ENCODE peak calls at places on chromosome 4, in four cellular contexts. E, W, S and P are unnamed samples.

GRCh38 chr4:3031357-3032064 is 42.8 kb downstream of the HTT-AS start:
- DNase-seq in E (no peak), W (no peak), S (no peak), P (peak; percentile 53)

GRCh38 chr4:174713181-174713580 is 115.9 kb downstream of the GLRA3 start:
- DNase-seq in E (no peak), W (no peak), S (no peak), P (no peak)

GRCh38 chr4:13611283-13611842 is 16.2 kb downstream of the BOD1L1 start:
- DNase-seq in E (peak; percentile 40), W (no peak), S (no peak), P (no peak)

GRCh38 chr4:184163813-184164212 is 53.9 kb downstream of the ENPP6 start:
- DNase-seq in E (peak; percentile 28), W (peak; percentile 82), S (peak; percentile 73), P (peak; percentile 74)

GRCh38 chr4:99803702-99804101 is 12.9 kb upstream of the DAPP1 start:
- DNase-seq in E (no peak), W (no peak), S (no peak), P (no peak)

GRCh38 chr4:137531951-137532868 is at the start of gene PCDH18:
- DNase-seq in E (peak; percentile 15), W (peak; percentile 67), S (peak; percentile 83), P (peak; percentile 94)

GRCh38 chr4:3750334-3750733 is 15.9 kb upstream of the ADRA2C start:
- DNase-seq in E (no peak), W (no peak), S (no peak), P (no peak)

GRCh38 chr4:133148690-133149363 is at the start of gene PCDH10:
- DNase-seq in E (peak; percentile 77), W (peak; percentile 98), S (peak; percentile 87), P (peak; percentile 93)

GRCh38 chr4:126582737-126583136 is 1050.0 kb upstream of the INTU start:
- DNase-seq in E (peak; percentile 11), W (no peak), S (no peak), P (peak; percentile 23)

GRCh38 chr4:161936625-161937133 is 227.1 kb downstream of the FSTL5 start:
- DNase-seq in E (peak; percentile 98), W (no peak), S (no peak), P (no peak)

GRCh38 chr4:14478504-14478903 is 523.8 kb upstream of the CPEB2 start:
- DNase-seq in E (no peak), W (no peak), S (no peak), P (no peak)

GRCh38 chr4:184348311-184349233 is 125.8 kb downstream of the IRF2 start:
- DNase-seq in E (no peak), W (no peak), S (peak; percentile 92), P (peak; percentile 51)

GRCh38 chr4:5474756-5475155 is 233.6 kb downstream of the EVC2 start:
- DNase-seq in E (no peak), W (no peak), S (peak; percentile 46), P (no peak)

GRCh38 chr4:43113196-43113595 is 220.7 kb downstream of the GRXCR1 start:
- DNase-seq in E (no peak), W (no peak), S (no peak), P (no peak)

GRCh38 chr4:143531368-143531767 is 17.9 kb downstream of the SMARCA5 start:
- DNase-seq in E (no peak), W (no peak), S (no peak), P (no peak)

GRCh38 chr4:77305766-77306165 is 148.8 kb downstream of the CCNG2 start:
- DNase-seq in E (no peak), W (no peak), S (no peak), P (no peak)
- TF ChIP-seq CTCF in E (peak; percentile 39), W (no peak), S (no peak), P (no peak)

DNA sequence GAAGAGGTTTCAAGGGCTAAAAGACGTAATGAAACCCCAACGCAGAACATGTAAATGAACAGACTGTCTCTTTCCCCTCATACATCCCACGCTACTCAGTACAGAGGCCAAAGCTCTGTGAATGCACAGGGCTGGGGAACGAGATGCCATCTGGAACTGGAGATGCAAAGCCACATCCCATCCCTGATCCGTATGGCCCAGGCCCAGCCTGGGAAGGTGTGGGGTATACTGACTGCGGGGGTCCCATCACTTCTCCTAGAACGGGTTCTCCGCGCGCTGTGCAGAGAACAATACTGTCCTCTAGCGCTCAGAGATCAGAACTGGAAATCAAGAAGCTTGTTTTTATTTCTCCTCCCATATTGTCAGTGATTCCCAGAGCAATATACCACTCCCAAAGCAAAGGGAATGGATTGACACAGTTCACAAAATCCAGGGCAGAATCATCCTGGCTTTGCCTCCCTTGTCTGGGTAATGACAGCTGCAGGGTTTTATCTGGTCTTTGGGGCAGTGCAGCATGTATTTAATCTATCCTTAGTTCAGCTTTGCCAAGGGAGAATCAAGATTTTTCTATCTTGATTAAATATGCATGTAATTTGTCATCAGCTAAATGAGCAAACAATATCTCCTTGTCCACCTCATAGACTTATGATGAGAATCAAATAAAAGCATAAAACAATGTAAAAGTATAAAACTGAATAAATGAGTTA is 47.3 kb upstream of the TLR3 start:
- DNase-seq in E (peak; percentile 11), W (peak; percentile 44), S (peak; percentile 55), P (peak; percentile 36)
- H3K4me3 ChIP-seq in E (no peak overlapping the region), W (peak overlapping the region; percentile 48), S (no peak overlapping the region), P (no peak overlapping the region)

GRCh38 chr4:7894677-7895181 is 44.9 kb downstream of the AFAP1 start:
- DNase-seq in E (no peak), W (no peak), S (no peak), P (no peak)
- H3K27ac ChIP-seq in E (peak overlapping the region; percentile 85), W (no peak overlapping the region), S (no peak overlapping the region), P (no peak overlapping the region)

GRCh38 chr4:1233641-1234277 is 15.2 kb downstream of the CTBP1 start:
- DNase-seq in E (no peak), W (no peak), S (peak; percentile 57), P (peak; percentile 82)
- TF ChIP-seq CTCF in E (peak; percentile 19), W (peak; percentile 35), S (peak; percentile 35), P (peak; percentile 33)